ENCODE peak calls at places on chromosome 10, in six cellular contexts. J is suprapubic skin, K is tibial nerve, A is upper lobe of left lung, N is H1, W is transverse colon. X is an unnamed sample.
A peak's percentile ranks its signal among the peaks of the same experiment; 100 is the strongest.

GRCh38 chr10:120041807-120042545 is 149.4 kb downstream of the SEC23IP start:
- DNase-seq in K (no peak), J (no peak), A (no peak), N (no peak), W (no peak), X (no peak)

GRCh38 chr10:92662852-92663251 is 26.9 kb upstream of the HHEX start:
- DNase-seq in A (no peak), W (no peak), J (no peak), K (no peak), N (no peak), X (no peak)

GRCh38 chr10:96285331-96285752 is 14.0 kb upstream of the BLNK start:
- DNase-seq in K (no peak), J (no peak), A (no peak), W (peak; percentile 51), N (peak; percentile 57), X (no peak)

GRCh38 chr10:54614062-54614461 is 187.0 kb downstream of the PCDH15 start:
- DNase-seq in N (no peak), K (no peak), A (no peak), J (no peak), W (no peak), X (no peak)

GRCh38 chr10:101933976-101934375 is 90.4 kb upstream of the KCNIP2 start:
- DNase-seq in K (no peak), N (no peak), A (no peak), W (no peak), J (no peak), X (no peak)

GRCh38 chr10:131802156-131802915 is 98.5 kb upstream of the PPP2R2D start:
- DNase-seq in W (no peak), N (no peak), K (no peak), A (no peak), J (peak; percentile 64), X (no peak)

GRCh38 chr10:79386637-79387465 is 39.6 kb downstream of the PPIF start:
- DNase-seq in K (peak; percentile 5), W (peak; percentile 5), J (peak; percentile 67), A (peak; percentile 17), N (peak; percentile 48), X (no peak)

GRCh38 chr10:73841526-73842285 is 30.3 kb upstream of the NDST2 start:
- DNase-seq in N (no peak), K (no peak), J (no peak), W (no peak), A (no peak), X (no peak)

GRCh38 chr10:121926669-121927360 is 1.0 kb downstream of the ATE1 start:
- DNase-seq in W (no peak), K (no peak), N (no peak), J (no peak), A (no peak), X (no peak)

GRCh38 chr10:132947843-132948242 is 5.5 kb upstream of the CFAP46 start:
- DNase-seq in K (no peak), A (no peak), W (no peak), N (no peak), J (no peak), X (no peak)

GRCh38 chr10:95360122-95360715 is 69.4 kb upstream of the PDLIM1 start:
- DNase-seq in A (peak; percentile 41), N (no peak), W (no peak), K (no peak), J (no peak), X (no peak)

GRCh38 chr10:23702977-23703414 is 264.1 kb downstream of the OTUD1 start:
- DNase-seq in W (peak; percentile 47), N (peak; percentile 68), A (peak; percentile 50), J (no peak), K (peak; percentile 23), X (no peak)

GRCh38 chr10:126663328-126663727 is 7.2 kb downstream of the C10orf90 start:
- DNase-seq in A (no peak), N (no peak), J (no peak), K (peak; percentile 49), W (no peak), X (no peak)

GRCh38 chr10:94496010-94496409 is 49.6 kb upstream of the HELLS start:
- DNase-seq in W (no peak), J (no peak), N (no peak), A (no peak), K (no peak), X (no peak)

GRCh38 chr10:73950569-73950968 is 39.6 kb downstream of the PLAU start:
- DNase-seq in J (no peak), W (no peak), A (no peak), K (no peak), N (peak; percentile 64), X (no peak)

GRCh38 chr10:121159670-121160069 is 308.5 kb downstream of the WDR11 start:
- DNase-seq in A (no peak), N (no peak), K (no peak), J (no peak), W (no peak), X (no peak)

GRCh38 chr10:604716-605631 is 84.5 kb downstream of the DIP2C start:
- DNase-seq in A (no peak), K (no peak), W (no peak), N (no peak), J (no peak), X (peak; percentile 66)

GRCh38 chr10:3978174-3978573 is 193.2 kb upstream of the KLF6 start:
- DNase-seq in A (no peak), N (no peak), K (no peak), W (no peak), J (no peak), X (no peak)

GRCh38 chr10:118840071-118840775 is 85.5 kb upstream of the CACUL1 start:
- DNase-seq in J (no peak), N (no peak), W (peak; percentile 23), K (no peak), A (no peak), X (no peak)

GRCh38 chr10:20709708-20710107 is 187.4 kb downstream of the NEBL start:
- DNase-seq in N (no peak), K (no peak), A (no peak), J (no peak), W (no peak), X (no peak)

GRCh38 chr10:95295031-95295755 is 4.4 kb upstream of the PDLIM1 start:
- DNase-seq in N (peak; percentile 64), K (no peak), A (peak; percentile 75), W (peak; percentile 79), J (no peak), X (peak; percentile 27)

GRCh38 chr10:76133597-76134255 is 702.3 kb downstream of the LRMDA start:
- DNase-seq in K (no peak), A (no peak), J (no peak), N (no peak), W (no peak), X (no peak)

GRCh38 chr10:102154466-102155116 is 2.4 kb downstream of the NOLC1 start:
- DNase-seq in A (no peak), W (no peak), K (no peak), J (no peak), N (no peak), X (no peak)

GRCh38 chr10:120365872-120366271 is 91.2 kb upstream of the PLPP4 start:
- DNase-seq in W (no peak), K (no peak), N (no peak), A (no peak), J (no peak), X (no peak)

GRCh38 chr10:131641231-131641630 is 259.6 kb upstream of the PPP2R2D start:
- DNase-seq in K (no peak), N (peak; percentile 34), A (peak; percentile 91), W (no peak), J (no peak), X (no peak)

GRCh38 chr10:129511758-129512157 is 44.7 kb downstream of the MGMT start:
- DNase-seq in N (no peak), J (no peak), A (no peak), K (no peak), W (no peak), X (no peak)

GRCh38 chr10:2928219-2928840 is 139.0 kb upstream of the PFKP start:
- DNase-seq in A (peak; percentile 58), K (peak; percentile 61), W (peak; percentile 76), J (no peak), N (peak; percentile 95), X (peak; percentile 42)

GRCh38 chr10:31318854-31319601 is at the start of gene ZEB1:
- DNase-seq in W (peak; percentile 90), N (peak; percentile 80), A (peak; percentile 91), K (peak; percentile 91), J (peak; percentile 82), X (peak; percentile 93)
- TF ChIP-seq POLR2A in W (peak; percentile 30), N (no peak), A (no peak), K (peak; percentile 44), J (no peak), X (peak; percentile 40)

GRCh38 chr10:98134431-98135221 is at the start of gene R3HCC1L:
- DNase-seq in N (peak; percentile 95), J (peak; percentile 94), A (peak; percentile 90), K (peak; percentile 76), W (peak; percentile 95), X (peak; percentile 93)
- TF ChIP-seq CTCF in N (no peak), J (no peak), A (no peak), K (peak; percentile 8), W (peak; percentile 4), X (no peak)

GRCh38 chr10:70652761-70653657 is 19.3 kb upstream of the ADAMTS14 start:
- DNase-seq in J (peak; percentile 54), K (peak; percentile 43), A (peak; percentile 26), W (no peak), N (no peak), X (no peak)

GRCh38 chr10:70650104-70650503 is 22.2 kb upstream of the ADAMTS14 start:
- DNase-seq in W (no peak), A (no peak), N (no peak), J (no peak), K (no peak), X (no peak)

GRCh38 chr10:70649526-70649925 is 22.8 kb upstream of the ADAMTS14 start:
- DNase-seq in J (no peak), W (no peak), N (no peak), K (no peak), A (no peak), X (no peak)

GRCh38 chr10:70651661-70652060 is 20.6 kb upstream of the ADAMTS14 start:
- DNase-seq in W (no peak), N (no peak), J (no peak), A (no peak), K (no peak), X (no peak)

DNA sequence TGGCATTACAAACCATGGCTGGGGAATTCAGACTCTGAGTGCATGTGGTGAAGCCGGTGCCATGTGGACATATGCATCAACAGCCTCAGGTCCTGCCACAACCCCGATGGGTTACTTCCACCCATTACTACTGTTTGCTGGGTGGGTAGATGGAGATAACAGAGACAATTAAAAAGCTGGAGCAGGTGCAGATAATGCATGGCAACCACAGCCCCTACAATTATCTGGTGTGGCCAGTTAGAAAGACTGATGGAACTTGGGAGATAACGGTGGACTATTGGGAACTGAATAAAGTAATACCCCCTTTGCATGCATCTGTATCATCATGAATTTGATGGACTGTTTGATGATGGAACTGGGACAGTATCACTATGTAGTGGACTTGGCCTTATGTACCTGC is 21.6 kb upstream of the ADAMTS14 start:
- DNase-seq in K (no peak), J (no peak), A (no peak), W (no peak), N (no peak), X (no peak)
- TF ChIP-seq EP300 in K (no peak), J (no peak), A (no peak), W (no peak), N (no peak), X (no peak)

GRCh38 chr10:109668703-109669102 is 254.6 kb downstream of the XPNPEP1 start:
- DNase-seq in N (no peak), A (no peak), J (no peak), K (no peak), W (no peak), X (no peak)
- TF ChIP-seq POLR2A in N (no peak), A (no peak), J (no peak), K (no peak), W (no peak), X (no peak)